ENCODE peak calls at places on chromosomes 4 and X, in four cellular contexts. X is pancreas, N is right atrium auricular region, M is SK-N-SH. S is an unnamed sample.

GRCh38 chr4:162586266-162586665 is 422.5 kb upstream of the FSTL5 start:
- DNase-seq in X (no peak), N (no peak), M (no peak), S (no peak)

GRCh38 chr4:144584428-144584827 is 61.5 kb upstream of the HHIP start:
- DNase-seq in X (no peak), N (no peak), M (no peak), S (no peak)

GRCh38 chrX:54945224-54945623 is 24.6 kb downstream of the TRO start:
- DNase-seq in X (no peak), N (no peak), M (peak; percentile 27), S (no peak)

GRCh38 chr4:96383349-96383748 is 543.5 kb downstream of the PDHA2 start:
- DNase-seq in X (no peak), N (no peak), M (no peak), S (no peak)

GRCh38 chrX:46587158-46587557 is 13.6 kb downstream of the CHST7 start:
- DNase-seq in X (no peak), N (no peak), M (no peak), S (no peak)

GRCh38 chrX:129769467-129770154 is 10.1 kb upstream of the SASH3 start:
- DNase-seq in X (no peak), N (no peak), M (no peak), S (no peak)

GRCh38 chrX:83845397-83845796 is 15.5 kb upstream of the CYLC1 start:
- DNase-seq in X (no peak), N (no peak), M (peak; percentile 41), S (peak; percentile 10)

GRCh38 chr4:147479376-147479775 is 1.5 kb upstream of the EDNRA start:
- DNase-seq in X (no peak), N (no peak), M (no peak), S (no peak)

GRCh38 chrX:119573840-119574393 is 446 bp upstream of the UBE2A start:
- DNase-seq in X (no peak), N (no peak), M (peak; percentile 72), S (peak; percentile 36)

GRCh38 chrX:154457491-154458115 is 478 bp upstream of the PLXNA3 start:
- DNase-seq in X (peak; percentile 75), N (no peak), M (peak; percentile 78), S (peak; percentile 83)

GRCh38 chrX:149506349-149506748 is 1.2 kb upstream of the IDS start:
- DNase-seq in X (no peak), N (no peak), M (no peak), S (no peak)

GRCh38 chr4:32010221-32010620 is 1290.1 kb downstream of the PCDH7 start:
- DNase-seq in X (no peak), N (no peak), M (no peak), S (no peak)

GRCh38 chrX:34901761-34902160 is 40.8 kb upstream of the FAM47B start:
- DNase-seq in X (no peak), N (no peak), M (no peak), S (no peak)

GRCh38 chr4:42302348-42302747 is 94.9 kb upstream of the SHISA3 start:
- DNase-seq in X (no peak), N (no peak), M (peak; percentile 64), S (peak; percentile 58)

GRCh38 chrX:47129157-47129878 is 15.2 kb downstream of the NDUFB11 start:
- DNase-seq in X (peak; percentile 84), N (peak; percentile 95), M (peak; percentile 82), S (peak; percentile 92)

GRCh38 chr4:75963558-75963957 is 22.7 kb upstream of the NAAA start:
- DNase-seq in X (no peak), N (no peak), M (no peak), S (no peak)
- H3K36me3 ChIP-seq in X (peaks cover 4% of the 10 kb centered on the region), N (peaks cover 85% of the 10 kb centered on the region), M (peaks cover 84% of the 10 kb centered on the region), S (peaks cover 4% of the 10 kb centered on the region)

GRCh38 chrX:140710710-140711109 is 1.2 kb downstream of the LINC00632 start:
- DNase-seq in X (no peak), N (no peak), M (peak; percentile 30), S (no peak)
- TF ChIP-seq CTCF in X (no peak), N (no peak), M (no peak), S (no peak)

GRCh38 chr4:48986654-48987164 is 634 bp downstream of the CWH43 start:
- DNase-seq in X (no peak), N (no peak), M (no peak), S (no peak)
- H3K27me3 ChIP-seq in X (no peaks in the 10 kb centered on the region), N (peaks cover 5% of the 10 kb centered on the region), M (peaks cover 54% of the 10 kb centered on the region), S (no peaks in the 10 kb centered on the region)

DNA sequence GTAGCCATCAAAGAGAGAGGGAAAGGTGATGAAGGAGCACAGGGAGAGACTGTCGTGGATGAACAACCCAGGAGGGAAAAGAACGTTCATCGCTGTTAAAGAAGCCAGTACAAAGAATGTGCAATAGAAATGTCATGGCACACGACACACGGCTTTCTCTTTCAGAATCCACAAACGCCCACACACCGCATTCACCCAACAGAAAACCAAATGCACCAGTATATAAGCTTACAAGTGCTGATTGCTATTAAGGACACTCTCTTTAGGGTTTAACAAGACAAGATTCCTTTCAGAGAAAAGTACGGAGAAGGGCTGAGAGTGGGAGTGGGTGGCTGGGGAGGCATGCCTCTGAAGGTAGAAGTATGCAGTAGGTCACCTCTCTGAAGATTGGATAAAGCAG is 80.2 kb downstream of the C4orf51 start:
- DNase-seq in X (no peak), N (no peak), M (no peak), S (no peak)
- H3K36me3 ChIP-seq in X (peaks cover 3% of the 10 kb centered on the region), N (peaks cover 24% of the 10 kb centered on the region), M (peaks cover 34% of the 10 kb centered on the region), S (no peaks in the 10 kb centered on the region)

DNA sequence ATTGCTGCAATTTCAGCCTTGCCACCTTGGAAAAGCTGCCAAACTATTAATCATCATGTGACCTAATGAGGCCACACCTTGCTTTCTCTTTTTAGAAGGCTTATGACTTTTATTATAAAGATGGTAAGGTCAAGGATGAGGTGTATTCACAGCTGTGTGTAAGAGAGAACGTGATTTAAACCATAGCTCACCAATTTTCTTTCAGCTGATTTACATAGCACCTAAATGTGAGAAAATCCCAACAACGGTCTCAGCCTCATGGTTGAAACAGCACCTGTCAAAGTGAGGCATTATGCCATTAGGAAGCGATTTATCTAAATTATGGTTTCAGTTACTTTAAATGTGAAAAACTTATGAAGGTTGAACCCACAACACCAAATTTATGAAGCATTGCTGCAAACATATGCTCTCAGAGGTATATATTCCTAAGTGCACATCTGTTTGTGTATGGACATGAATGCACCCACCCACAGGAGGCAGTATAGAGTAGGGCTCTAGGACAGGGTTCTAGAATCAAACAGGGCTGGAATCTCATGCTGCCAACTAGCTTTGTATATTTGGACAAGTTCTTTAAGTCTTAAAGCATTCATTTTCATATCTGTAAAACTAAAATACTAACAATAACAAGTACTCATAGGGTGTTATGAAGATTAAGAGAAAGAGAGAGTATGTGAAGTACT is 40.7 kb downstream of the ANXA3 start:
- DNase-seq in X (no peak), N (no peak), M (peak; percentile 3), S (no peak)
- TF ChIP-seq CTCF in X (no peak), N (no peak), M (peak; percentile 44), S (peak; percentile 19)

S was measured in Caco-2.